ENCODE peak calls at places on chromosomes 11 and 22, in six cellular contexts. E, C, M, J, N and A are unnamed samples.

GRCh38 chr11:61331636-61332035 is 1.3 kb downstream of the DDB1 start:
- DNase-seq in E (no peak), C (no peak), M (no peak), J (no peak), N (no peak), A (no peak)

GRCh38 chr11:130891326-130891725 is 25.0 kb downstream of the SNX19 start:
- DNase-seq in E (peak), C (no peak), M (no peak), J (no peak), N (no peak), A (peak)

GRCh38 chr11:17405232-17406005 is 17.0 kb upstream of the KCNJ11 start:
- DNase-seq in E (peak), C (peak), M (peak), J (peak), N (no peak), A (peak)

GRCh38 chr11:76197332-76197731 is 9.0 kb downstream of the WNT11 start:
- DNase-seq in E (no peak), C (no peak), M (no peak), J (no peak), N (no peak), A (no peak)

GRCh38 chr11:125215205-125215565 is 50.6 kb downstream of the PKNOX2 start:
- DNase-seq in E (no peak), C (no peak), M (no peak), J (no peak), N (no peak), A (no peak)

GRCh38 chr11:106853850-106854401 is 164.3 kb downstream of the GUCY1A2 start:
- DNase-seq in E (no peak), C (no peak), M (no peak), J (no peak), N (no peak), A (no peak)

GRCh38 chr11:12702999-12703453 is 28.8 kb downstream of the TEAD1 start:
- DNase-seq in E (no peak), C (no peak), M (peak), J (no peak), N (no peak), A (peak)

GRCh38 chr11:109089144-109089543 is 332.8 kb upstream of the C11orf87 start:
- DNase-seq in E (no peak), C (no peak), M (no peak), J (no peak), N (no peak), A (no peak)

GRCh38 chr11:78786086-78786485 is 211.4 kb upstream of the NARS2 start:
- DNase-seq in E (no peak), C (no peak), M (no peak), J (no peak), N (no peak), A (no peak)

GRCh38 chr11:93160808-93161207 is 37.0 kb downstream of the SLC36A4 start:
- DNase-seq in E (peak), C (no peak), M (no peak), J (no peak), N (no peak), A (no peak)

GRCh38 chr22:42194104-42194851 is 63.7 kb upstream of the CYP2D6 start:
- DNase-seq in E (no peak), C (no peak), M (no peak), J (no peak), N (no peak), A (no peak)

GRCh38 chr11:115627666-115628460 is 123.6 kb upstream of the CADM1 start:
- DNase-seq in E (no peak), C (no peak), M (no peak), J (no peak), N (no peak), A (no peak)

GRCh38 chr11:115629456-115630015 is 125.3 kb upstream of the CADM1 start:
- DNase-seq in E (no peak), C (no peak), M (no peak), J (no peak), N (no peak), A (no peak)

GRCh38 chr11:115630109-115630700 is 126.0 kb upstream of the CADM1 start:
- DNase-seq in E (no peak), C (no peak), M (no peak), J (no peak), N (no peak), A (no peak)

GRCh38 chr11:115631609-115632008 is 127.4 kb upstream of the CADM1 start:
- DNase-seq in E (no peak), C (no peak), M (no peak), J (no peak), N (no peak), A (no peak)

GRCh38 chr11:115632061-115632460 is 127.8 kb upstream of the CADM1 start:
- DNase-seq in E (no peak), C (no peak), M (no peak), J (no peak), N (no peak), A (no peak)
- TF ChIP-seq CTCF in E (no peak), C (no peak), M (no peak), J (no peak), N (no peak), A (no peak)

GRCh38 chr11:128927108-128927461 is 15.6 kb downstream of the TP53AIP1 start:
- DNase-seq in E (no peak), C (no peak), M (no peak), J (no peak), N (no peak), A (no peak)

GRCh38 chr11:128929991-128930390 is 12.7 kb downstream of the TP53AIP1 start:
- DNase-seq in E (no peak), C (peak), M (peak), J (no peak), N (no peak), A (no peak)

GRCh38 chr11:128927683-128928336 is 14.9 kb downstream of the TP53AIP1 start:
- DNase-seq in E (no peak), C (no peak), M (no peak), J (no peak), N (no peak), A (no peak)

GRCh38 chr11:128929468-128929867 is 13.2 kb downstream of the TP53AIP1 start:
- DNase-seq in E (no peak), C (no peak), M (no peak), J (no peak), N (no peak), A (no peak)

DNA sequence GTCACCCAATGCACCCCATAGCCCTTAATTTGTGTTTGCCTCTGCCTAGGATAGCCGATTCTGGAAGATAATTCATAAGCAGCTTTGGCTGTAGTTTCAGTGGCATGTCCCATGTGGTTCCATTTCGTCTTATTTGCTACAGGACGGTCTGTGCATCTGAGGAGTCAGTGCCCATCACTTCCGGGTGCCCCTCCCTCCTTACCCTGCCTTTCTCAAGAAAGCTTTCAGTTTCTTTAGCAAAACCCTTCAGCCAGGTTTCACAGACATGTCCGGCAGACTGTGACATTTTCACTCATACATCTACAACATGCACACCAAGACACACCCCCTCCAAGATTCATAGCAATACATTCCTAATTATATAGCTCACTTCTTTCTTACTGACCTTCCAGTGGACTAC is 14.3 kb downstream of the TP53AIP1 start:
- DNase-seq in E (no peak), C (no peak), M (no peak), J (no peak), N (peak), A (no peak)
- TF ChIP-seq CTCF in E (no peak), C (no peak), M (no peak), J (no peak), N (no peak), A (no peak)

DNA sequence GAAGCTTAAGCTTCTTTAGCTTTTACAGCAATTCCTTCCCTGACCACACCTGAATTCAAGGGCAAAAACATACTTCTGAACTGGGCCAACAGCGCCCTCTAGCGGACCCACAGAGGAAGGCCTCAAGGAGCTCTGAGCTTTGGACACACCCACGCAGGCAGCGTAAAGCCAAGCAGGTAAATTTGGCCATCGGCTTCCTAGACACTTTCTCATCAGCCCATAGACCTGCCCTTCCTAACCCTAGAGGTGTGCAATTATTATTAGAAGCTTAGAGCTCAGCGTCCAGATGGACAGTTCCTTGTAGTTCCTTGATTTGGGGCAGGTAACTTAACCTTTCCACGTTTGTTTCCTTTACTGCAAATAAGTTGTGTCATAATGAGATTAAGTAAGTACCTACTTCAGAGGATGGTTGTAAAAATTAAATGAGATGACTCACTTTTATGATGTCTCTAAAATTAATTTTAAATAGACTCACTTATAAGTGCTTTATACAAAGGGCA is 25.7 kb upstream of the HMGXB4 start:
- DNase-seq in E (peak), C (peak), M (peak), J (peak), N (peak), A (peak)
- TF ChIP-seq CTCF in E (peak), C (peak), M (peak), J (peak), N (peak), A (peak)

GRCh38 chr22:21659864-21660525 is 5.8 kb upstream of the PPIL2 start:
- DNase-seq in E (no peak), C (no peak), M (no peak), J (no peak), N (no peak), A (no peak)

GRCh38 chr22:21661991-21662390 is 3.8 kb upstream of the PPIL2 start:
- DNase-seq in E (no peak), C (no peak), M (no peak), J (no peak), N (no peak), A (no peak)

GRCh38 chr22:21663738-21664137 is 2.1 kb upstream of the PPIL2 start:
- DNase-seq in E (no peak), C (no peak), M (no peak), J (no peak), N (no peak), A (no peak)

GRCh38 chr22:21657361-21658118 is 8.3 kb upstream of the PPIL2 start:
- DNase-seq in E (peak), C (peak), M (no peak), J (no peak), N (peak), A (no peak)

GRCh38 chr22:21660904-21661303 is 4.9 kb upstream of the PPIL2 start:
- DNase-seq in E (no peak), C (no peak), M (no peak), J (no peak), N (no peak), A (no peak)
- TF ChIP-seq CTCF in E (no peak), C (no peak), M (no peak), J (no peak), N (no peak), A (no peak)

DNA sequence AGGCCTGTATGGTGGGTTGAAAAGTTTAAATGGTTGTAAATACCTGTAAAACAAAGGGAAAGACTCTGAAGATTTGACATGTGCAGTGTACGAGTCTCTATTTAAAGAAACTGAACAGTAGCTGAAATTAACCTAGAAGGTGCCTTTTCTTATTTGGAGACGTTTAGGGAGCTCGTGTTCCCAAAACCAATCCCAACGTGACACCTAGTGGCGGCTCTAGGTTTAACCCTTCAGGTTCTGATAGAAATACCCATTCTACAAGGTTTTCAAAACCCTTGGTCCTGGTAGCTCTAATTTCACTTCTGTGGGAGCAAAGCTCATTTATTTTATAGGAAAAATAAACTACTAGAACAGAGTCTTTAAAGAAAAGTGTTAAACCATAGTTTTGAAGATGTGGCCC is 258.3 kb downstream of the LRRC4C start:
- DNase-seq in E (peak), C (peak), M (no peak), J (no peak), N (no peak), A (peak)
- TF ChIP-seq CTCF in E (peak), C (peak), M (peak), J (no peak), N (no peak), A (peak)